ENCODE peak calls at places on chromosome 20, in four cellular contexts. D is mammary epithelial cell, K is neural crest cell, C is neural progenitor cell. F is an unnamed sample.
A peak's percentile ranks its signal among the peaks of the same experiment; 100 is the strongest.

GRCh38 chr20:5127204-5127858 is 523 bp downstream of the CDS2 start:
- DNase-seq in D (peak; percentile 51), K (peak; percentile 8), C (no peak), F (peak; percentile 74)

GRCh38 chr20:50567860-50568548 is 57.8 kb downstream of the PTPN1 start:
- DNase-seq in D (no peak), K (no peak), C (no peak), F (no peak)

GRCh38 chr20:45051497-45052060 is 49.3 kb downstream of the KCNS1 start:
- DNase-seq in D (no peak), K (no peak), C (no peak), F (no peak)

GRCh38 chr20:48051810-48052491 is 266.7 kb upstream of the SULF2 start:
- DNase-seq in D (peak; percentile 85), K (no peak), C (no peak), F (no peak)

GRCh38 chr20:31968299-31969126 is 562 bp downstream of the XKR7 start:
- DNase-seq in D (peak; percentile 48), K (peak; percentile 100), C (peak; percentile 96), F (peak; percentile 64)

GRCh38 chr20:37345339-37346231 is at the start of gene SRC:
- DNase-seq in D (peak; percentile 77), K (peak; percentile 68), C (peak; percentile 85), F (peak; percentile 86)

GRCh38 chr20:460707-461106 is 1.6 kb downstream of the TBC1D20 start:
- DNase-seq in D (peak; percentile 17), K (no peak), C (no peak), F (no peak)

GRCh38 chr20:63319164-63320040 is 26.4 kb downstream of the COL20A1 start:
- DNase-seq in D (no peak), K (no peak), C (no peak), F (no peak)

GRCh38 chr20:47358052-47358671 is 1.7 kb upstream of the ZMYND8 start:
- DNase-seq in D (no peak), K (no peak), C (no peak), F (no peak)

GRCh38 chr20:58131581-58132142 is 96.8 kb downstream of the ANKRD60 start:
- DNase-seq in D (peak; percentile 87), K (no peak), C (no peak), F (no peak)

GRCh38 chr20:11919046-11919445 is 1.4 kb downstream of the BTBD3 start:
- DNase-seq in D (no peak), K (no peak), C (peak; percentile 8), F (peak; percentile 22)

GRCh38 chr20:41201760-41202159 is 64.4 kb downstream of the PLCG1 start:
- DNase-seq in D (no peak), K (no peak), C (no peak), F (no peak)

GRCh38 chr20:31516651-31517050 is 2.4 kb downstream of the HM13 start:
- DNase-seq in D (no peak), K (no peak), C (no peak), F (no peak)

GRCh38 chr20:63741676-63742380 is 2.3 kb downstream of the SLC2A4RG start:
- DNase-seq in D (no peak), K (no peak), C (no peak), F (no peak)

DNA sequence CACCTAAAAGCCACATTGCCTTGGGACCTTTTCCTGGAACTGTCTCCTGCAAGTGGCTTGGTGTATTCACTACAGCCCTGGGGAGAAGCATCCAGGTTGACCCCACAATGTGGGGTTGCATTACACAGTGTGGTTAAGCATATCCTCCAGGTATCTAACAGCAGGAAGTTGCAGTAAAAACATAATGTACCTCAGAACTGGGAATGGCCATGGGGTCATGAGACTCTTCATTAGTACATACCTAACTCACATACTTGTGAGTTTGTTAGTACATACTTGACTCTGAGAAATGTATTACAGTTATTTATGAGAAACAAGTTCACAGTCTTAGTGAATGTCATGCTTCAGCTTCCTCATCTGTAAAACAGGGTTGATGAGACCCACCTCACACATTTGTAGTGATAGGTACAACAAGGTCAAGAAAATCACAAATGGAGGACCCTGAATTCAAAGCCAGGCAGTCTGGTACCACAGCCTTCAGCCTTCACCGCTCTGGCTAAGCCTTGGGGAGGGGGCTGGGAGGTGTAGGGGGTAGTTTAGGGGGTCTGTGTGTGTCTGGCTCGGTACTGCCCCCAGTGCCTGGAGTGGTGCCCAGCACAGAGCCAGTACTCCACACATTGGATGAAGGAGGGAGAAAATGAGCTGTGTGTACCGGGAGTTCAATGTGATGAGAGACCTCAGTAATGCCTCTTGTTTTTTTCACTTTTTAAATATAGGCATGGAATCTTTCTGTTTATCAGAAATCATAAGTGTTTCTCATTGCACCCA is 53.0 kb downstream of the KAT14 start:
- DNase-seq in D (peak; percentile 80), K (no peak), C (no peak), F (no peak)
- TF ChIP-seq CTCF in D (no peak), K (no peak), C (peak; percentile 30), F (no peak)

DNA sequence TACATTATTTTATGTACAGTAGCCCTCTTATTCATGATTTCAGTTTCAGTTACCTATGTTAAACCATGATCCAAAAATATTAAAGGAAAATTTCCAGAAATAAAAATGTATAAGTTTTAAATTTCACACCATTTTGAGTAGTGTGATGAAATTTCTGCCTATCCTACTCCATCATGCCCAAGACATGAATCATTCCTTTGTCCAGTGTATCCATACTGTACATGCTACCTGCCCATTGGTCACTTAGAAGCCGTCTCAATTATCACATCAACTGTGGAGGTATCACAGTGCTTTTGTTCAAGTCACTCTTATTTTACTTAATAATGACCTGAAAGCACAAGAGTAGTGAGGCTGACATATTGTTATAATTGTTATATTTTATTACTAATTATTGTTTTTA is 32.3 kb upstream of the PLCB4 start:
- DNase-seq in D (no peak), K (no peak), C (no peak), F (no peak)
- TF ChIP-seq CTCF in D (no peak), K (no peak), C (no peak), F (no peak)

GRCh38 chr20:22248052-22248667 is 336.2 kb downstream of the FOXA2 start:
- DNase-seq in D (no peak), K (peak; percentile 32), C (peak; percentile 65), F (peak; percentile 2)
- TF ChIP-seq CTCF in D (peak; percentile 39), K (peak; percentile 61), C (peak; percentile 80), F (no peak)

DNA sequence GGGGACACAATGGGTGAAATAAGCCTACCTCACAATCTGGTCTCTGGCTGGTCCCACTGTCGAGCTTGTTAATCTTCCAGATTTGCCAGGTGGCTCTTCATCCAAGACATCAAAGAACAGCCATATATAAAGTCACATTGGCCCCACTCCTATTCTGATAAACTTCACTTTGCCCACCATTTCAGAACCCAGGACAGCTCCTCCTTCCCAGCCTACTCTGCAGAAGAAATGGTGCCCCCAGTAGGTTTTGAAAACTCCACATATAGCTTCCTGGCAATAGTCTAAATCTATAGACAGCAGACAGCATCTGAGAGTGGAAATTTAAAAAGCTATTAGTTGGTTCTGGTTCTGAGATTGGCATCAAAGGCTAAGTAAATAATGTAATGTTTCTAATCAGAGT is 143.1 kb upstream of the PCSK2 start:
- DNase-seq in D (no peak), K (peak; percentile 20), C (peak; percentile 64), F (no peak)
- TF ChIP-seq CTCF in D (no peak), K (no peak), C (no peak), F (no peak)

GRCh38 chr20:19456600-19457390 is 244.4 kb downstream of the SLC24A3 start:
- DNase-seq in D (no peak), K (no peak), C (no peak), F (no peak)
- TF ChIP-seq CTCF in D (no peak), K (no peak), C (no peak), F (no peak)

F was measured in mucosa of descending colon.